ENCODE peak calls at places on chromosomes 6 and 20, in four cellular contexts. K is fibroblast of mammary gland, W is cardiac fibroblast, E is fibroblast of pulmonary artery. T is an unnamed sample.

GRCh38 chr20:34717230-34718095 is 13.3 kb downstream of the TP53INP2 start:
- DNase-seq in K (no peak), W (no peak), E (no peak), T (no peak)

GRCh38 chr6:133769463-133769862 is 119.5 kb upstream of the TCF21 start:
- DNase-seq in E (peak), W (peak), K (peak), T (no peak)

GRCh38 chr6:17281100-17281496 is at the start of gene RBM24:
- DNase-seq in W (peak), K (peak), E (peak), T (no peak)

GRCh38 chr20:42123981-42124473 is 505.9 kb upstream of the CHD6 start:
- DNase-seq in K (no peak), W (no peak), E (no peak), T (no peak)

GRCh38 chr20:63628246-63628975 is 1.5 kb upstream of the GMEB2 start:
- DNase-seq in W (peak), K (peak), E (peak), T (no peak)

GRCh38 chr6:1285589-1286340 is 26.1 kb upstream of the FOXQ1 start:
- DNase-seq in E (no peak), W (peak), K (peak), T (no peak)

GRCh38 chr6:19834858-19835257 is 2.3 kb upstream of the ID4 start:
- DNase-seq in K (no peak), E (no peak), W (no peak), T (no peak)

GRCh38 chr6:131950767-131951575 is at the start of gene CCN2:
- DNase-seq in E (peak), W (peak), K (peak), T (peak)

GRCh38 chr6:142130814-142131213 is 1.9 kb upstream of the GJE1 start:
- DNase-seq in W (no peak), K (no peak), E (no peak), T (no peak)

GRCh38 chr20:46343358-46344357 is 35.4 kb upstream of the CDH22 start:
- DNase-seq in K (no peak), W (no peak), E (no peak), T (no peak)

GRCh38 chr20:47652794-47653193 is 132.5 kb downstream of the SULF2 start:
- DNase-seq in E (no peak), W (no peak), K (no peak), T (no peak)

GRCh38 chr20:44182135-44182765 is 4.7 kb downstream of the JPH2 start:
- DNase-seq in E (no peak), K (no peak), W (no peak), T (no peak)

GRCh38 chr6:124131259-124131658 is 327.6 kb downstream of the NKAIN2 start:
- DNase-seq in K (peak), E (peak), W (peak), T (no peak)

GRCh38 chr6:146408583-146408982 is 135.1 kb upstream of the RAB32 start:
- DNase-seq in K (no peak), W (no peak), E (no peak), T (no peak)

GRCh38 chr6:39451831-39452230 is 129.3 kb upstream of the KCNK16 start:
- DNase-seq in K (peak), E (no peak), W (peak), T (no peak)
- TF ChIP-seq CTCF in K (peak), E (peak), W (peak), T (peak)

DNA sequence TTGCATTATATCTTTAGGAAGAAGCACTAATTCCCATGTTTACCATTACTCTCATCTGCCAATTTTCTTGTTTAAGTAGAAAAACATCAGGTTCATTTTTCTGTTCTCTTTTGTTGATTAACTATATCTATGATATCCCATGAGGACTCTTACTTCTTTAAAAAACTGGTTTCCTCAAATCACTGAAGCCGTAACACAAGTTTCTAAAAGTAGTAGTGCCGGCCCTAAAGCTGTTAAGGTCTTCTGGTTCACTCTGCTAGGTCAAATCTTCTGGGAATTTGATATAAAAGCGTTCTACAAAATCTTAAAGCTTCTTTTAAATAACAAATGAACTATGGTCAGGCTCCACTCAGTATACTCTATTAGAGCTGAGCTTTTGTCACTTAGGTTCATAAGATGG is 20.3 kb downstream of the SMLR1 start:
- DNase-seq in W (no peak), K (no peak), E (no peak), T (no peak)
- H3K4me3 ChIP-seq in W (no peak), K (no peak), E (no peak), T (no peak)

GRCh38 chr6:85126448-85127178 is 323.3 kb upstream of the NT5E start:
- DNase-seq in W (peak), E (peak), K (peak), T (peak)

GRCh38 chr6:85124472-85125428 is 325.1 kb upstream of the NT5E start:
- DNase-seq in E (peak), K (peak), W (peak), T (peak)

GRCh38 chr6:85127696-85128225 is 322.1 kb upstream of the NT5E start:
- DNase-seq in E (no peak), W (no peak), K (no peak), T (no peak)

GRCh38 chr6:85129881-85130280 is 320.0 kb upstream of the NT5E start:
- DNase-seq in K (peak), W (peak), E (no peak), T (peak)

GRCh38 chr6:85127179-85127498 is 322.7 kb upstream of the NT5E start:
- DNase-seq in K (no peak), W (no peak), E (no peak), T (no peak)
- TF ChIP-seq CTCF in K (no peak), W (no peak), E (no peak), T (no peak)

GRCh38 chr6:27294409-27294808 is 17.7 kb downstream of the POM121L2 start:
- DNase-seq in K (no peak), E (no peak), W (no peak), T (no peak)
- H3K4me3 ChIP-seq in K (no peak), E (no peak), W (no peak), T (no peak)

T was measured in AG09309.